ENCODE peak calls at places on chromosomes 5 and 9, in six cellular contexts. V, O, A, H, K and I are unnamed samples.

GRCh38 chr5:53965459-53965858 is 344.9 kb downstream of the ARL15 start:
- DNase-seq in A (no peak), O (no peak), H (no peak), V (no peak), K (no peak), I (no peak)

GRCh38 chr9:35814106-35814840 is 569 bp downstream of the HINT2 start:
- DNase-seq in V (peak), K (peak), H (peak), A (peak), O (no peak), I (no peak)

GRCh38 chr9:7983361-7983974 is 183.9 kb upstream of the DMAC1 start:
- DNase-seq in K (no peak), H (no peak), O (no peak), V (no peak), A (no peak), I (no peak)

GRCh38 chr9:137390553-137391410 is 32.2 kb downstream of the EXD3 start:
- DNase-seq in V (peak), K (no peak), H (no peak), O (no peak), A (no peak), I (no peak)

GRCh38 chr9:123225374-123225813 is 43.0 kb downstream of the STRBP start:
- DNase-seq in H (no peak), O (peak), V (peak), A (peak), K (peak), I (peak)

GRCh38 chr9:106632621-106633020 is 230.3 kb upstream of the ZNF462 start:
- DNase-seq in A (no peak), V (no peak), H (no peak), O (no peak), K (peak), I (no peak)

GRCh38 chr5:116528519-116529234 is 45.9 kb downstream of the SEMA6A start:
- DNase-seq in K (no peak), O (no peak), A (no peak), V (no peak), H (no peak), I (no peak)

GRCh38 chr9:35741740-35742139 is 7.3 kb downstream of the GBA2 start:
- DNase-seq in A (no peak), O (no peak), H (no peak), K (no peak), V (no peak), I (no peak)

GRCh38 chr9:87223397-87224246 is 274.0 kb upstream of the DAPK1 start:
- DNase-seq in V (no peak), H (no peak), A (no peak), K (no peak), O (no peak), I (no peak)

GRCh38 chr5:154214236-154215106 is 23.9 kb downstream of the GALNT10 start:
- DNase-seq in H (no peak), V (no peak), A (peak), K (peak), O (no peak), I (no peak)

GRCh38 chr9:96040591-96041461 is 165.3 kb downstream of the ERCC6L2 start:
- DNase-seq in A (no peak), O (no peak), K (no peak), H (no peak), V (no peak), I (no peak)

GRCh38 chr5:50547303-50547702 is 106.2 kb upstream of the EMB start:
- DNase-seq in O (no peak), H (no peak), V (no peak), K (no peak), A (no peak), I (no peak)

GRCh38 chr5:163475416-163475815 is 15.0 kb downstream of the HMMR start:
- DNase-seq in O (no peak), K (no peak), H (no peak), V (no peak), A (no peak), I (no peak)

GRCh38 chr9:75909776-75910175 is 19.3 kb downstream of the PCSK5 start:
- DNase-seq in A (no peak), O (no peak), V (no peak), H (no peak), K (no peak), I (no peak)

GRCh38 chr5:139655727-139656271 is 7.7 kb downstream of the CXXC5 start:
- DNase-seq in V (no peak), K (no peak), O (no peak), A (no peak), H (no peak), I (no peak)

GRCh38 chr9:3674561-3674960 is 148.8 kb upstream of the RFX3 start:
- DNase-seq in H (no peak), V (no peak), K (no peak), O (no peak), A (no peak), I (no peak)

GRCh38 chr9:69388596-69388995 is 63.6 kb downstream of the ENTREP1 start:
- DNase-seq in H (no peak), V (no peak), K (no peak), A (no peak), O (no peak), I (no peak)

GRCh38 chr5:1247811-1248210 is 22.6 kb downstream of the SLC6A18 start:
- DNase-seq in A (no peak), K (no peak), V (no peak), H (no peak), O (no peak), I (no peak)

GRCh38 chr5:107466233-107466769 is 204.4 kb downstream of the EFNA5 start:
- DNase-seq in K (peak), V (no peak), H (no peak), O (no peak), A (no peak), I (no peak)

GRCh38 chr5:176887252-176887849 is 11.8 kb downstream of the HK3 start:
- DNase-seq in V (no peak), O (no peak), H (no peak), A (no peak), K (no peak), I (no peak)

GRCh38 chr9:8570776-8571175 is 771.2 kb upstream of the DMAC1 start:
- DNase-seq in K (no peak), V (no peak), O (no peak), A (no peak), H (no peak), I (no peak)

GRCh38 chr9:127876764-127877562 is 512 bp downstream of the AK1 start:
- DNase-seq in K (peak), H (no peak), O (no peak), V (no peak), A (no peak), I (no peak)

GRCh38 chr9:34659592-34660253 is 2.7 kb downstream of the CCL27 start:
- DNase-seq in O (no peak), H (no peak), K (peak), A (no peak), V (peak), I (no peak)

GRCh38 chr9:88322906-88323566 is 65.2 kb upstream of the SPIN1 start:
- DNase-seq in A (no peak), V (no peak), O (peak), K (no peak), H (no peak), I (peak)

GRCh38 chr9:12759767-12760166 is 15.1 kb upstream of the LURAP1L start:
- DNase-seq in K (no peak), A (no peak), V (no peak), O (no peak), H (no peak), I (no peak)